ENCODE peak calls at places on chromosomes 1 and 21, in four cellular contexts. One of them, this sample, is unnamed.

GRCh38 chr1:41712081-41712480 is 206.6 kb downstream of the HIVEP3 start:
- DNase-seq in left cardiac atrium: no peak
- DNase-seq in stimulated activated CD8-positive, alpha-beta memory T cell treated with anti-CD3 and anti-CD28 coated beads, Interleukin-4, amount 100 ng/mL, for 4 hours: no peak
- DNase-seq in brain microvascular endothelial cell: no peak
- DNase-seq in this sample: no peak

GRCh38 chr1:18836654-18837053 is 22.8 kb downstream of the TAS1R2 start:
- DNase-seq in stimulated activated CD8-positive, alpha-beta memory T cell treated with anti-CD3 and anti-CD28 coated beads, Interleukin-4, amount 100 ng/mL, for 4 hours: no peak
- DNase-seq in brain microvascular endothelial cell: no peak
- DNase-seq in left cardiac atrium: no peak
- DNase-seq in this sample: no peak

GRCh38 chr1:27622828-27623227 is 12.2 kb downstream of the FGR start:
- DNase-seq in brain microvascular endothelial cell: no peak
- DNase-seq in left cardiac atrium: no peak
- DNase-seq in stimulated activated CD8-positive, alpha-beta memory T cell treated with anti-CD3 and anti-CD28 coated beads, Interleukin-4, amount 100 ng/mL, for 4 hours: no peak
- DNase-seq in this sample: no peak

GRCh38 chr1:2348346-2349275 is 42.7 kb downstream of the MORN1 start:
- DNase-seq in left cardiac atrium: no peak
- DNase-seq in stimulated activated CD8-positive, alpha-beta memory T cell treated with anti-CD3 and anti-CD28 coated beads, Interleukin-4, amount 100 ng/mL, for 4 hours: no peak
- DNase-seq in brain microvascular endothelial cell: no peak
- DNase-seq in this sample: no peak

GRCh38 chr1:244970661-244971523 is 106.5 kb upstream of the HNRNPU start:
- DNase-seq in brain microvascular endothelial cell: peak; percentile 94
- DNase-seq in left cardiac atrium: peak; percentile 93
- DNase-seq in stimulated activated CD8-positive, alpha-beta memory T cell treated with anti-CD3 and anti-CD28 coated beads, Interleukin-4, amount 100 ng/mL, for 4 hours: peak; percentile 76
- DNase-seq in this sample: peak; percentile 95

GRCh38 chr21:31447477-31447876 is 103.4 kb upstream of the TIAM1 start:
- DNase-seq in left cardiac atrium: no peak
- DNase-seq in stimulated activated CD8-positive, alpha-beta memory T cell treated with anti-CD3 and anti-CD28 coated beads, Interleukin-4, amount 100 ng/mL, for 4 hours: no peak
- DNase-seq in brain microvascular endothelial cell: peak; percentile 71
- DNase-seq in this sample: no peak

GRCh38 chr1:63774617-63775417 is 1.0 kb downstream of the ROR1 start:
- DNase-seq in brain microvascular endothelial cell: peak; percentile 33
- DNase-seq in stimulated activated CD8-positive, alpha-beta memory T cell treated with anti-CD3 and anti-CD28 coated beads, Interleukin-4, amount 100 ng/mL, for 4 hours: no peak
- DNase-seq in left cardiac atrium: peak; percentile 47
- DNase-seq in this sample: peak; percentile 47

GRCh38 chr1:202005958-202006357 is 4.4 kb upstream of the ELF3 start:
- DNase-seq in left cardiac atrium: no peak
- DNase-seq in brain microvascular endothelial cell: no peak
- DNase-seq in stimulated activated CD8-positive, alpha-beta memory T cell treated with anti-CD3 and anti-CD28 coated beads, Interleukin-4, amount 100 ng/mL, for 4 hours: no peak
- DNase-seq in this sample: no peak

GRCh38 chr1:25990702-25991395 is 7.0 kb downstream of the PAFAH2 start:
- DNase-seq in brain microvascular endothelial cell: no peak
- DNase-seq in left cardiac atrium: no peak
- DNase-seq in stimulated activated CD8-positive, alpha-beta memory T cell treated with anti-CD3 and anti-CD28 coated beads, Interleukin-4, amount 100 ng/mL, for 4 hours: no peak
- DNase-seq in this sample: no peak

GRCh38 chr1:41572224-41572623 is 87.7 kb upstream of the EDN2 start:
- DNase-seq in stimulated activated CD8-positive, alpha-beta memory T cell treated with anti-CD3 and anti-CD28 coated beads, Interleukin-4, amount 100 ng/mL, for 4 hours: no peak
- DNase-seq in brain microvascular endothelial cell: no peak
- DNase-seq in left cardiac atrium: no peak
- DNase-seq in this sample: no peak

GRCh38 chr1:9822897-9823692 is 670 bp downstream of the CLSTN1 start:
- DNase-seq in left cardiac atrium: no peak
- DNase-seq in brain microvascular endothelial cell: no peak
- DNase-seq in stimulated activated CD8-positive, alpha-beta memory T cell treated with anti-CD3 and anti-CD28 coated beads, Interleukin-4, amount 100 ng/mL, for 4 hours: no peak
- DNase-seq in this sample: no peak

GRCh38 chr1:223106856-223107255 is 36.2 kb downstream of the TLR5 start:
- DNase-seq in brain microvascular endothelial cell: peak; percentile 21
- DNase-seq in stimulated activated CD8-positive, alpha-beta memory T cell treated with anti-CD3 and anti-CD28 coated beads, Interleukin-4, amount 100 ng/mL, for 4 hours: no peak
- DNase-seq in left cardiac atrium: peak; percentile 35
- DNase-seq in this sample: peak; percentile 19

GRCh38 chr1:92123868-92124267 is 43.7 kb downstream of the BTBD8 start:
- DNase-seq in brain microvascular endothelial cell: no peak
- DNase-seq in stimulated activated CD8-positive, alpha-beta memory T cell treated with anti-CD3 and anti-CD28 coated beads, Interleukin-4, amount 100 ng/mL, for 4 hours: no peak
- DNase-seq in left cardiac atrium: no peak
- DNase-seq in this sample: no peak

GRCh38 chr1:167871331-167871730 is 42.6 kb downstream of the ADCY10 start:
- DNase-seq in left cardiac atrium: no peak
- DNase-seq in stimulated activated CD8-positive, alpha-beta memory T cell treated with anti-CD3 and anti-CD28 coated beads, Interleukin-4, amount 100 ng/mL, for 4 hours: no peak
- DNase-seq in brain microvascular endothelial cell: no peak
- DNase-seq in this sample: no peak

GRCh38 chr1:64903593-64903992 is 62.8 kb downstream of the JAK1 start:
- DNase-seq in stimulated activated CD8-positive, alpha-beta memory T cell treated with anti-CD3 and anti-CD28 coated beads, Interleukin-4, amount 100 ng/mL, for 4 hours: no peak
- DNase-seq in brain microvascular endothelial cell: no peak
- DNase-seq in left cardiac atrium: no peak
- DNase-seq in this sample: no peak

GRCh38 chr1:67522793-67523192 is 92.6 kb upstream of the SERBP1 start:
- DNase-seq in stimulated activated CD8-positive, alpha-beta memory T cell treated with anti-CD3 and anti-CD28 coated beads, Interleukin-4, amount 100 ng/mL, for 4 hours: no peak
- DNase-seq in brain microvascular endothelial cell: no peak
- DNase-seq in left cardiac atrium: no peak
- DNase-seq in this sample: no peak

GRCh38 chr1:85581802-85582686 is 1.5 kb downstream of the CCN1 start:
- DNase-seq in brain microvascular endothelial cell: peak; percentile 81
- DNase-seq in stimulated activated CD8-positive, alpha-beta memory T cell treated with anti-CD3 and anti-CD28 coated beads, Interleukin-4, amount 100 ng/mL, for 4 hours: no peak
- DNase-seq in left cardiac atrium: peak; percentile 39
- DNase-seq in this sample: peak; percentile 38

GRCh38 chr1:34736711-34737110 is 18.1 kb upstream of the GJB5 start:
- DNase-seq in brain microvascular endothelial cell: no peak
- DNase-seq in left cardiac atrium: no peak
- DNase-seq in stimulated activated CD8-positive, alpha-beta memory T cell treated with anti-CD3 and anti-CD28 coated beads, Interleukin-4, amount 100 ng/mL, for 4 hours: no peak
- DNase-seq in this sample: no peak

GRCh38 chr1:209411491-209411929 is 172.0 kb upstream of the CAMK1G start:
- DNase-seq in stimulated activated CD8-positive, alpha-beta memory T cell treated with anti-CD3 and anti-CD28 coated beads, Interleukin-4, amount 100 ng/mL, for 4 hours: no peak
- DNase-seq in brain microvascular endothelial cell: peak; percentile 11
- DNase-seq in left cardiac atrium: no peak
- DNase-seq in this sample: no peak

GRCh38 chr1:225447649-225448048 is 19.8 kb upstream of the LBR start:
- DNase-seq in left cardiac atrium: no peak
- DNase-seq in stimulated activated CD8-positive, alpha-beta memory T cell treated with anti-CD3 and anti-CD28 coated beads, Interleukin-4, amount 100 ng/mL, for 4 hours: no peak
- DNase-seq in brain microvascular endothelial cell: no peak
- DNase-seq in this sample: no peak

GRCh38 chr1:92786298-92786901 is 1.5 kb upstream of the EVI5 start:
- DNase-seq in brain microvascular endothelial cell: no peak
- DNase-seq in stimulated activated CD8-positive, alpha-beta memory T cell treated with anti-CD3 and anti-CD28 coated beads, Interleukin-4, amount 100 ng/mL, for 4 hours: no peak
- DNase-seq in left cardiac atrium: no peak
- DNase-seq in this sample: no peak

GRCh38 chr21:26850116-26850643 is 5.0 kb upstream of the ADAMTS1 start:
- DNase-seq in left cardiac atrium: no peak
- DNase-seq in stimulated activated CD8-positive, alpha-beta memory T cell treated with anti-CD3 and anti-CD28 coated beads, Interleukin-4, amount 100 ng/mL, for 4 hours: no peak
- DNase-seq in brain microvascular endothelial cell: no peak
- DNase-seq in this sample: no peak

GRCh38 chr1:232974971-232975370 is 24.6 kb downstream of the NTPCR start:
- DNase-seq in stimulated activated CD8-positive, alpha-beta memory T cell treated with anti-CD3 and anti-CD28 coated beads, Interleukin-4, amount 100 ng/mL, for 4 hours: no peak
- DNase-seq in left cardiac atrium: no peak
- DNase-seq in brain microvascular endothelial cell: peak; percentile 39
- DNase-seq in this sample: no peak

GRCh38 chr1:169816617-169817016 is 21.9 kb upstream of the METTL18 start:
- DNase-seq in brain microvascular endothelial cell: no peak
- DNase-seq in left cardiac atrium: no peak
- DNase-seq in stimulated activated CD8-positive, alpha-beta memory T cell treated with anti-CD3 and anti-CD28 coated beads, Interleukin-4, amount 100 ng/mL, for 4 hours: no peak
- DNase-seq in this sample: no peak

GRCh38 chr1:164803366-164803765 is 244.4 kb downstream of the PBX1 start:
- DNase-seq in left cardiac atrium: no peak
- DNase-seq in stimulated activated CD8-positive, alpha-beta memory T cell treated with anti-CD3 and anti-CD28 coated beads, Interleukin-4, amount 100 ng/mL, for 4 hours: no peak
- DNase-seq in brain microvascular endothelial cell: peak; percentile 94
- DNase-seq in this sample: no peak

GRCh38 chr1:64006276-64007051 is 197.0 kb upstream of the UBE2U start:
- DNase-seq in left cardiac atrium: no peak
- DNase-seq in brain microvascular endothelial cell: peak; percentile 73
- DNase-seq in stimulated activated CD8-positive, alpha-beta memory T cell treated with anti-CD3 and anti-CD28 coated beads, Interleukin-4, amount 100 ng/mL, for 4 hours: no peak
- DNase-seq in this sample: no peak

GRCh38 chr21:45988366-45989347 is 7.1 kb downstream of the COL6A1 start:
- DNase-seq in brain microvascular endothelial cell: no peak
- DNase-seq in left cardiac atrium: no peak
- DNase-seq in stimulated activated CD8-positive, alpha-beta memory T cell treated with anti-CD3 and anti-CD28 coated beads, Interleukin-4, amount 100 ng/mL, for 4 hours: no peak
- DNase-seq in this sample: no peak

GRCh38 chr21:31850886-31851285 is 21.9 kb upstream of the HUNK start:
- DNase-seq in brain microvascular endothelial cell: no peak
- DNase-seq in stimulated activated CD8-positive, alpha-beta memory T cell treated with anti-CD3 and anti-CD28 coated beads, Interleukin-4, amount 100 ng/mL, for 4 hours: no peak
- DNase-seq in left cardiac atrium: no peak
- DNase-seq in this sample: no peak

GRCh38 chr1:66270122-66270812 is 263.7 kb upstream of the SGIP1 start:
- DNase-seq in brain microvascular endothelial cell: no peak
- DNase-seq in stimulated activated CD8-positive, alpha-beta memory T cell treated with anti-CD3 and anti-CD28 coated beads, Interleukin-4, amount 100 ng/mL, for 4 hours: no peak
- DNase-seq in left cardiac atrium: peak; percentile 45
- DNase-seq in this sample: no peak

GRCh38 chr21:38712076-38712475 is 93.7 kb upstream of the ETS2 start:
- DNase-seq in left cardiac atrium: no peak
- DNase-seq in stimulated activated CD8-positive, alpha-beta memory T cell treated with anti-CD3 and anti-CD28 coated beads, Interleukin-4, amount 100 ng/mL, for 4 hours: no peak
- DNase-seq in brain microvascular endothelial cell: peak; percentile 23
- DNase-seq in this sample: peak; percentile 19

GRCh38 chr1:199867601-199868000 is 159.9 kb upstream of the NR5A2 start:
- DNase-seq in left cardiac atrium: no peak
- DNase-seq in stimulated activated CD8-positive, alpha-beta memory T cell treated with anti-CD3 and anti-CD28 coated beads, Interleukin-4, amount 100 ng/mL, for 4 hours: no peak
- DNase-seq in brain microvascular endothelial cell: no peak
- DNase-seq in this sample: no peak

GRCh38 chr1:15702722-15703550 is 18.8 kb downstream of the PLEKHM2 start:
- DNase-seq in brain microvascular endothelial cell: no peak
- DNase-seq in stimulated activated CD8-positive, alpha-beta memory T cell treated with anti-CD3 and anti-CD28 coated beads, Interleukin-4, amount 100 ng/mL, for 4 hours: no peak
- DNase-seq in left cardiac atrium: peak; percentile 44
- DNase-seq in this sample: no peak

GRCh38 chr1:228060458-228061190 is 21.9 kb upstream of the ARF1 start:
- DNase-seq in left cardiac atrium: no peak
- DNase-seq in stimulated activated CD8-positive, alpha-beta memory T cell treated with anti-CD3 and anti-CD28 coated beads, Interleukin-4, amount 100 ng/mL, for 4 hours: no peak
- DNase-seq in brain microvascular endothelial cell: no peak
- DNase-seq in this sample: no peak

GRCh38 chr1:10181154-10181553 is 29.2 kb upstream of the KIF1B start:
- DNase-seq in stimulated activated CD8-positive, alpha-beta memory T cell treated with anti-CD3 and anti-CD28 coated beads, Interleukin-4, amount 100 ng/mL, for 4 hours: no peak
- DNase-seq in left cardiac atrium: no peak
- DNase-seq in brain microvascular endothelial cell: no peak
- DNase-seq in this sample: no peak

GRCh38 chr1:204151562-204152309 is at the start of gene ETNK2:
- DNase-seq in left cardiac atrium: peak; percentile 71
- DNase-seq in brain microvascular endothelial cell: no peak
- DNase-seq in stimulated activated CD8-positive, alpha-beta memory T cell treated with anti-CD3 and anti-CD28 coated beads, Interleukin-4, amount 100 ng/mL, for 4 hours: peak; percentile 14
- DNase-seq in this sample: peak; percentile 56

GRCh38 chr1:179021873-179022272 is 3.8 kb upstream of the FAM20B start:
- DNase-seq in stimulated activated CD8-positive, alpha-beta memory T cell treated with anti-CD3 and anti-CD28 coated beads, Interleukin-4, amount 100 ng/mL, for 4 hours: no peak
- DNase-seq in left cardiac atrium: peak; percentile 36
- DNase-seq in brain microvascular endothelial cell: peak; percentile 57
- DNase-seq in this sample: no peak